ENCODE peak calls at places on chromosomes 7 and 10, in six cellular contexts. A, O, K, V, X and I are unnamed samples.

GRCh38 chr7:30984359-30985107 is 20.8 kb downstream of the GHRHR start:
- DNase-seq in K (no peak), O (peak; percentile 5), V (peak; percentile 14), A (no peak), X (no peak), I (no peak)

GRCh38 chr10:124525751-124526600 is 64.4 kb downstream of the LHPP start:
- DNase-seq in A (no peak), K (no peak), O (no peak), V (no peak), X (peak; percentile 41), I (no peak)

GRCh38 chr10:102775201-102775972 is 31.6 kb downstream of the WBP1L start:
- DNase-seq in O (no peak), X (no peak), V (peak; percentile 57), A (no peak), K (peak; percentile 41), I (peak; percentile 61)

GRCh38 chr7:112154690-112155089 is 51.5 kb downstream of the DOCK4 start:
- DNase-seq in K (no peak), X (no peak), O (no peak), V (no peak), A (no peak), I (no peak)

GRCh38 chr10:129808092-129808983 is 155.7 kb downstream of the EBF3 start:
- DNase-seq in A (no peak), X (no peak), K (no peak), O (no peak), V (no peak), I (no peak)

GRCh38 chr7:81410471-81411117 is 359.3 kb downstream of the HGF start:
- DNase-seq in O (no peak), A (no peak), X (no peak), K (no peak), V (no peak), I (no peak)

GRCh38 chr10:88538038-88538437 is 45.1 kb downstream of the RNLS start:
- DNase-seq in X (no peak), V (peak; percentile 97), O (peak; percentile 28), A (peak; percentile 36), K (no peak), I (no peak)

GRCh38 chr10:51642591-51642990 is 56.8 kb downstream of the CSTF2T start:
- DNase-seq in A (no peak), O (no peak), X (no peak), V (no peak), K (no peak), I (no peak)

GRCh38 chr10:120684211-120684610 is 167.0 kb upstream of the WDR11 start:
- DNase-seq in X (no peak), A (no peak), O (no peak), K (no peak), V (no peak), I (no peak)

GRCh38 chr7:105985250-105985649 is 22.2 kb downstream of the CDHR3 start:
- DNase-seq in O (no peak), X (no peak), A (no peak), V (peak; percentile 12), K (no peak), I (no peak)

GRCh38 chr7:41472427-41473125 is 230.3 kb downstream of the INHBA start:
- DNase-seq in O (no peak), A (no peak), V (peak; percentile 51), X (no peak), K (no peak), I (no peak)

GRCh38 chr10:122149138-122149606 is 121.9 kb upstream of the BTBD16 start:
- DNase-seq in K (no peak), A (no peak), X (no peak), V (peak; percentile 42), O (no peak), I (peak; percentile 48)

GRCh38 chr7:232571-233455 is 40.4 kb downstream of the FAM20C start:
- DNase-seq in A (no peak), V (peak; percentile 85), X (no peak), K (no peak), O (peak; percentile 33), I (peak; percentile 29)

GRCh38 chr7:155959894-155960293 is 147.6 kb upstream of the SHH start:
- DNase-seq in O (no peak), A (no peak), V (no peak), X (no peak), K (no peak), I (no peak)

GRCh38 chr10:89699581-89700064 is 1.8 kb upstream of the KIF20B start:
- DNase-seq in X (no peak), K (peak; percentile 17), V (no peak), O (no peak), A (no peak), I (no peak)

GRCh38 chr10:124554085-124554858 is 92.6 kb downstream of the LHPP start:
- DNase-seq in A (no peak), K (no peak), X (no peak), V (no peak), O (no peak), I (no peak)

GRCh38 chr7:73839743-73840714 is 2.3 kb downstream of the METTL27 start:
- DNase-seq in V (no peak), X (no peak), A (no peak), O (no peak), K (no peak), I (no peak)

GRCh38 chr10:86310291-86310690 is 56.3 kb downstream of the GRID1 start:
- DNase-seq in K (no peak), O (no peak), A (no peak), V (no peak), X (no peak), I (no peak)

GRCh38 chr10:50988792-50989191 is 85.5 kb upstream of the PRKG1 start:
- DNase-seq in O (no peak), V (peak; percentile 65), A (no peak), K (peak; percentile 13), X (no peak), I (no peak)

GRCh38 chr7:137957887-137958286 is 44.0 kb downstream of the CREB3L2 start:
- DNase-seq in X (no peak), A (no peak), O (no peak), K (no peak), V (peak; percentile 45), I (no peak)

GRCh38 chr7:103075337-103075918 is 488 bp downstream of the ARMC10 start:
- DNase-seq in K (peak; percentile 80), V (peak; percentile 60), O (no peak), X (peak; percentile 70), A (peak; percentile 10), I (peak; percentile 63)

GRCh38 chr10:131982185-131982756 is 548 bp upstream of the BNIP3 start:
- DNase-seq in O (no peak), V (no peak), K (no peak), X (no peak), A (no peak), I (no peak)

GRCh38 chr7:98872328-98872924 is 2.6 kb upstream of the TMEM130 start:
- DNase-seq in K (no peak), V (peak; percentile 30), X (peak; percentile 31), A (no peak), O (no peak), I (no peak)
- TF ChIP-seq CTCF in K (peak; percentile 16), V (peak; percentile 25), X (peak; percentile 18), A (peak; percentile 14), O (peak; percentile 22), I (no peak)

DNA sequence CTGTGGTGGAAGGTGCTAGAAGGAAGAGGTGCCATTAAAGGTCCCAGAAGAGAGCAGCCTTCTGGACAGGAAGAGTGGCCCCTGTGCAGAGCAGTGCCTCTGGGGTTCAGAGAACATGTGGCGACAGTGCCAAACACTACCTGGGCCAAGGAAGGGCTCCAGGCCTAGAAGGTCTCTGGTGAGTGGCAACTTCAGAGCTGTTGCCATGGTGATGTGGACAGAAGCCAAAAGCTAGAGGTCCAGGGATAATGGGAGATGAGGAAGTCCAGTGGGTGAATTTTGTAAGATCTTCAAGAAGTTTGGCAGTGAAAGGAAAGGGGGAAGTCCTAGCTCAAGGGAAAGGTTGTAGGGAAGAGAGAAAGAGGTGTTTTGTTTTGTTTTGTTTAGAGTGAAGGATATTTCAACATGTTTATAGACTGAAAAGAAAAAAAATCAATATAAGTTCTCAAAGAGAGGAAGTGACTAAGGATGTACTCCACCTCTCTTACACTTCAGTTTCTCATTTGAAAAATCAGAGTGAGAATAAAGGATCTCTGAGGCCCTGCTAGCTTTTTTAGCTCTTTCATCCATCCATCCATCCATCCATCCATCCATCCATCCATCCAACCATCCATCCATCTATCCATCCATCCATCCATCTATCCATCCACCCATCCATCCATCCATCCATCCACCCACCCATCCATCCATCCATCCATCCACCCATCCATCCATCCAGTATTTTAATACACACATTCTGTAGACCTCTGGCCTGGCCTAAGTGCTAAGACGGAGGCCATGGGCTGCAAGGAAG is 77.1 kb upstream of the DUSP5 start:
- DNase-seq in X (peak; percentile 68), K (no peak), O (no peak), V (peak; percentile 54), A (no peak), I (no peak)
- H3K4me3 ChIP-seq in X (no peak overlapping the region), K (no peak overlapping the region), O (no peak overlapping the region), V (no peak overlapping the region), A (no peak overlapping the region), I (no peak overlapping the region)

GRCh38 chr7:14717711-14718304 is 184.7 kb downstream of the DGKB start:
- DNase-seq in O (no peak), X (no peak), K (peak; percentile 41), A (no peak), V (peak; percentile 54), I (no peak)
- TF ChIP-seq CTCF in O (peak; percentile 38), X (peak; percentile 33), K (peak; percentile 69), A (peak; percentile 63), V (peak; percentile 57), I (no peak)

GRCh38 chr7:1940402-1940786 is 270.3 kb downstream of the ELFN1 start:
- DNase-seq in O (no peak), A (no peak), K (no peak), V (peak; percentile 66), X (peak; percentile 90), I (no peak)

GRCh38 chr7:1939434-1940401 is 269.6 kb downstream of the ELFN1 start:
- DNase-seq in O (no peak), X (peak; percentile 63), A (no peak), K (no peak), V (no peak), I (no peak)

GRCh38 chr7:1937252-1937605 is 267.2 kb downstream of the ELFN1 start:
- DNase-seq in K (no peak), O (no peak), V (no peak), A (no peak), X (peak; percentile 33), I (peak; percentile 12)

GRCh38 chr7:1940863-1941262 is 270.8 kb downstream of the ELFN1 start:
- DNase-seq in V (no peak), K (no peak), A (no peak), X (peak; percentile 50), O (no peak), I (no peak)

GRCh38 chr7:1938788-1939433 is 268.8 kb downstream of the ELFN1 start:
- DNase-seq in A (no peak), K (no peak), O (no peak), X (peak; percentile 51), V (no peak), I (peak; percentile 14)
- H3K4me3 ChIP-seq in A (no peak overlapping the region), K (no peak overlapping the region), O (no peak overlapping the region), X (peak overlapping the region; percentile 50), V (no peak overlapping the region), I (no peak overlapping the region)

GRCh38 chr7:71695189-71695588 is 563.2 kb downstream of the GALNT17 start:
- DNase-seq in A (no peak), O (no peak), V (no peak), X (no peak), K (no peak), I (no peak)
- TF ChIP-seq CTCF in A (no peak), O (no peak), V (no peak), X (no peak), K (no peak), I (no peak)